ENCODE peak calls at places on chromosomes 13 and 19, in six cellular contexts. One of them, this sample, is unnamed.

GRCh38 chr19:1730157-1730556 is 23.1 kb upstream of the ONECUT3 start:
- DNase-seq in iPS-NIHi11: no peak
- DNase-seq in NCI-H1694: no peak
- DNase-seq in occipital lobe: no peak
- DNase-seq in cerebellum: no peak
- DNase-seq in hepatic stellate cell: no peak
- DNase-seq in this sample: no peak

GRCh38 chr13:113142876-113143275 is 15.6 kb upstream of the PROZ start:
- DNase-seq in NCI-H1694: no peak
- DNase-seq in hepatic stellate cell: no peak
- DNase-seq in cerebellum: no peak
- DNase-seq in occipital lobe: no peak
- DNase-seq in iPS-NIHi11: no peak
- DNase-seq in this sample: no peak

GRCh38 chr19:41248895-41249294 is 15.3 kb upstream of the HNRNPUL1 start:
- DNase-seq in cerebellum: no peak
- DNase-seq in iPS-NIHi11: peak
- DNase-seq in hepatic stellate cell: no peak
- DNase-seq in occipital lobe: no peak
- DNase-seq in NCI-H1694: no peak
- DNase-seq in this sample: no peak

GRCh38 chr19:11035441-11036377 is 53.6 kb upstream of the LDLR start:
- DNase-seq in iPS-NIHi11: peak
- DNase-seq in NCI-H1694: peak
- DNase-seq in cerebellum: peak
- DNase-seq in hepatic stellate cell: peak
- DNase-seq in occipital lobe: peak
- DNase-seq in this sample: peak

GRCh38 chr19:31235806-31236205 is 113.4 kb downstream of the TSHZ3 start:
- DNase-seq in cerebellum: no peak
- DNase-seq in NCI-H1694: no peak
- DNase-seq in occipital lobe: no peak
- DNase-seq in hepatic stellate cell: no peak
- DNase-seq in iPS-NIHi11: no peak
- DNase-seq in this sample: no peak

GRCh38 chr13:21606781-21607180 is 2.8 kb upstream of the MICU2 start:
- DNase-seq in NCI-H1694: no peak
- DNase-seq in occipital lobe: no peak
- DNase-seq in cerebellum: no peak
- DNase-seq in iPS-NIHi11: no peak
- DNase-seq in hepatic stellate cell: no peak
- DNase-seq in this sample: no peak

GRCh38 chr19:4844348-4845179 is 13.1 kb upstream of the TICAM1 start:
- DNase-seq in cerebellum: no peak
- DNase-seq in NCI-H1694: no peak
- DNase-seq in hepatic stellate cell: peak
- DNase-seq in iPS-NIHi11: no peak
- DNase-seq in occipital lobe: no peak
- DNase-seq in this sample: no peak

GRCh38 chr19:16470541-16470910 is 1.2 kb downstream of the EPS15L1 start:
- DNase-seq in iPS-NIHi11: no peak
- DNase-seq in hepatic stellate cell: no peak
- DNase-seq in occipital lobe: no peak
- DNase-seq in NCI-H1694: no peak
- DNase-seq in cerebellum: no peak
- DNase-seq in this sample: no peak

GRCh38 chr13:99484405-99484981 is 16.8 kb upstream of the TM9SF2 start:
- DNase-seq in hepatic stellate cell: no peak
- DNase-seq in occipital lobe: no peak
- DNase-seq in iPS-NIHi11: no peak
- DNase-seq in cerebellum: no peak
- DNase-seq in NCI-H1694: no peak
- DNase-seq in this sample: no peak

GRCh38 chr19:58558623-58559274 is 338 bp upstream of the UBE2M start:
- DNase-seq in occipital lobe: no peak
- DNase-seq in hepatic stellate cell: peak
- DNase-seq in NCI-H1694: no peak
- DNase-seq in cerebellum: peak
- DNase-seq in iPS-NIHi11: peak
- DNase-seq in this sample: no peak

GRCh38 chr13:50389726-50390125 is 374.5 kb downstream of the KCNRG start:
- DNase-seq in hepatic stellate cell: no peak
- DNase-seq in iPS-NIHi11: no peak
- DNase-seq in NCI-H1694: peak
- DNase-seq in occipital lobe: no peak
- DNase-seq in cerebellum: peak
- DNase-seq in this sample: no peak

GRCh38 chr13:36072127-36072526 is 59.1 kb downstream of the DCLK1 start:
- DNase-seq in hepatic stellate cell: no peak
- DNase-seq in iPS-NIHi11: no peak
- DNase-seq in NCI-H1694: no peak
- DNase-seq in cerebellum: no peak
- DNase-seq in occipital lobe: no peak
- DNase-seq in this sample: no peak

GRCh38 chr19:38204096-38204495 is 19.9 kb downstream of the DPF1 start:
- DNase-seq in NCI-H1694: no peak
- DNase-seq in occipital lobe: no peak
- DNase-seq in cerebellum: no peak
- DNase-seq in hepatic stellate cell: no peak
- DNase-seq in iPS-NIHi11: no peak
- DNase-seq in this sample: no peak

GRCh38 chr19:16542894-16543498 is 759 bp upstream of the CHERP start:
- DNase-seq in occipital lobe: no peak
- DNase-seq in NCI-H1694: no peak
- DNase-seq in iPS-NIHi11: no peak
- DNase-seq in cerebellum: no peak
- DNase-seq in hepatic stellate cell: no peak
- DNase-seq in this sample: no peak

GRCh38 chr13:99871249-99871898 is 100.2 kb downstream of the ZIC5 start:
- DNase-seq in iPS-NIHi11: no peak
- DNase-seq in NCI-H1694: peak
- DNase-seq in cerebellum: peak
- DNase-seq in occipital lobe: no peak
- DNase-seq in hepatic stellate cell: no peak
- DNase-seq in this sample: no peak

GRCh38 chr19:10424011-10424637 is 3.8 kb downstream of the PDE4A start:
- DNase-seq in occipital lobe: peak
- DNase-seq in cerebellum: peak
- DNase-seq in hepatic stellate cell: peak
- DNase-seq in NCI-H1694: peak
- DNase-seq in iPS-NIHi11: peak
- DNase-seq in this sample: peak